ENCODE peak calls at places on chromosome 15, in eight cellular contexts. E, Z, J, U, A, B, V and N are unnamed samples.

GRCh38 chr15:69893863-69894262 is 203.9 kb downstream of the TLE3 start:
- DNase-seq in E (no peak), Z (peak), J (no peak), U (no peak), A (peak), B (no peak), V (no peak), N (no peak)

GRCh38 chr15:97866994-97867393 is 93.5 kb upstream of the ARRDC4 start:
- DNase-seq in E (no peak), Z (no peak), J (no peak), U (no peak), A (no peak), B (no peak), V (no peak), N (no peak)

GRCh38 chr15:79371581-79371980 is 60.6 kb upstream of the MINAR1 start:
- DNase-seq in E (no peak), Z (no peak), J (no peak), U (no peak), A (no peak), B (no peak), V (no peak), N (no peak)

GRCh38 chr15:67914537-67915373 is 74.9 kb upstream of the RNU6-1 start:
- DNase-seq in E (peak), Z (peak), J (no peak), U (peak), A (peak), B (peak), V (peak), N (peak)

GRCh38 chr15:32641517-32642059 is at the start of gene SCG5:
- DNase-seq in E (peak), Z (peak), J (no peak), U (peak), A (no peak), B (no peak), V (peak), N (peak)

GRCh38 chr15:30984542-30984941 is 6.9 kb downstream of the MTMR10 start:
- DNase-seq in E (no peak), Z (no peak), J (no peak), U (no peak), A (no peak), B (no peak), V (no peak), N (no peak)

GRCh38 chr15:57873564-57874209 is 167.2 kb downstream of the POLR2M start:
- DNase-seq in E (no peak), Z (no peak), J (no peak), U (no peak), A (no peak), B (no peak), V (no peak), N (no peak)

GRCh38 chr15:41001524-41001923 is 48.3 kb downstream of the CHAC1 start:
- DNase-seq in E (no peak), Z (no peak), J (no peak), U (no peak), A (no peak), B (no peak), V (no peak), N (no peak)

GRCh38 chr15:25693321-25694237 is 169.5 kb downstream of the ATP10A start:
- DNase-seq in E (peak), Z (peak), J (peak), U (no peak), A (peak), B (no peak), V (peak), N (peak)

GRCh38 chr15:92091155-92091734 is 237.7 kb downstream of the SLCO3A1 start:
- DNase-seq in E (peak), Z (peak), J (no peak), U (peak), A (peak), B (peak), V (peak), N (peak)

GRCh38 chr15:51077565-51078153 is 17.0 kb downstream of the TNFAIP8L3 start:
- DNase-seq in E (peak), Z (peak), J (peak), U (no peak), A (peak), B (peak), V (peak), N (peak)

GRCh38 chr15:89077750-89078149 is 10.5 kb upstream of the ABHD2 start:
- DNase-seq in E (no peak), Z (no peak), J (no peak), U (no peak), A (no peak), B (no peak), V (no peak), N (no peak)

GRCh38 chr15:62125763-62126162 is 39.3 kb downstream of the C2CD4B start:
- DNase-seq in E (no peak), Z (no peak), J (no peak), U (peak), A (no peak), B (no peak), V (peak), N (no peak)

GRCh38 chr15:55168350-55168974 is 28.3 kb downstream of the RSL24D1 start:
- DNase-seq in E (peak), Z (peak), J (peak), U (peak), A (peak), B (no peak), V (peak), N (peak)